ENCODE peak calls at places on chromosomes 13 and 19, in seven cellular contexts. One of them, this sample, is unnamed.

GRCh38 chr19:27672309-27673047 is 1540.5 kb downstream of the UQCRFS1 start:
- ATAC-seq in lower lobe of right lung: no peak
- ATAC-seq in activated naive CD8-positive, alpha-beta T cell treated with anti-CD3 and anti-CD28 coated beads, Interleukin-2, amount 50 U/mL, for 24 hours: no peak
- ATAC-seq in activated CD8-positive, alpha-beta T cell treated with anti-CD3 and anti-CD28 coated beads, Interleukin-2, amount 10 ng/mL, durations not matched to agents 7 days and 5 days: no peak
- ATAC-seq in activated B cell treated with CpG ODN at 0.5 μM for 24 hours: no peak
- ATAC-seq in activated T-cell treated with anti-CD3 and anti-CD28 coated beads, Interleukin-2, amount 50 U/mL, for 72 hours: no peak
- ATAC-seq in esophagus mucosa: no peak
- ATAC-seq in this sample: no peak

GRCh38 chr13:30133976-30134375 is 173.4 kb downstream of the KATNAL1 start:
- ATAC-seq in activated T-cell treated with anti-CD3 and anti-CD28 coated beads, Interleukin-2, amount 50 U/mL, for 72 hours: no peak
- ATAC-seq in lower lobe of right lung: no peak
- ATAC-seq in activated CD8-positive, alpha-beta T cell treated with anti-CD3 and anti-CD28 coated beads, Interleukin-2, amount 10 ng/mL, durations not matched to agents 7 days and 5 days: no peak
- ATAC-seq in activated B cell treated with CpG ODN at 0.5 μM for 24 hours: no peak
- ATAC-seq in activated naive CD8-positive, alpha-beta T cell treated with anti-CD3 and anti-CD28 coated beads, Interleukin-2, amount 50 U/mL, for 24 hours: no peak
- ATAC-seq in esophagus mucosa: no peak
- ATAC-seq in this sample: no peak

GRCh38 chr13:98511435-98511834 is 65.5 kb downstream of the STK24 start:
- ATAC-seq in activated CD8-positive, alpha-beta T cell treated with anti-CD3 and anti-CD28 coated beads, Interleukin-2, amount 10 ng/mL, durations not matched to agents 7 days and 5 days: no peak
- ATAC-seq in activated T-cell treated with anti-CD3 and anti-CD28 coated beads, Interleukin-2, amount 50 U/mL, for 72 hours: no peak
- ATAC-seq in activated B cell treated with CpG ODN at 0.5 μM for 24 hours: peak; percentile 28
- ATAC-seq in lower lobe of right lung: no peak
- ATAC-seq in activated naive CD8-positive, alpha-beta T cell treated with anti-CD3 and anti-CD28 coated beads, Interleukin-2, amount 50 U/mL, for 24 hours: no peak
- ATAC-seq in esophagus mucosa: peak; percentile 27
- ATAC-seq in this sample: no peak

GRCh38 chr13:19071161-19071936 is 110.3 kb downstream of the TUBA3C start:
- ATAC-seq in activated CD8-positive, alpha-beta T cell treated with anti-CD3 and anti-CD28 coated beads, Interleukin-2, amount 10 ng/mL, durations not matched to agents 7 days and 5 days: no peak
- ATAC-seq in activated naive CD8-positive, alpha-beta T cell treated with anti-CD3 and anti-CD28 coated beads, Interleukin-2, amount 50 U/mL, for 24 hours: no peak
- ATAC-seq in lower lobe of right lung: peak; percentile 12
- ATAC-seq in activated T-cell treated with anti-CD3 and anti-CD28 coated beads, Interleukin-2, amount 50 U/mL, for 72 hours: no peak
- ATAC-seq in activated B cell treated with CpG ODN at 0.5 μM for 24 hours: no peak
- ATAC-seq in esophagus mucosa: no peak
- ATAC-seq in this sample: no peak

GRCh38 chr19:7441468-7442146 is 47.2 kb downstream of the PEX11G start:
- ATAC-seq in esophagus mucosa: no peak
- ATAC-seq in activated B cell treated with CpG ODN at 0.5 μM for 24 hours: no peak
- ATAC-seq in activated naive CD8-positive, alpha-beta T cell treated with anti-CD3 and anti-CD28 coated beads, Interleukin-2, amount 50 U/mL, for 24 hours: no peak
- ATAC-seq in lower lobe of right lung: no peak
- ATAC-seq in activated T-cell treated with anti-CD3 and anti-CD28 coated beads, Interleukin-2, amount 50 U/mL, for 72 hours: no peak
- ATAC-seq in activated CD8-positive, alpha-beta T cell treated with anti-CD3 and anti-CD28 coated beads, Interleukin-2, amount 10 ng/mL, durations not matched to agents 7 days and 5 days: no peak
- ATAC-seq in this sample: no peak

GRCh38 chr19:50500753-50501151 is 10.2 kb downstream of the JOSD2 start:
- ATAC-seq in activated B cell treated with CpG ODN at 0.5 μM for 24 hours: no peak
- ATAC-seq in activated naive CD8-positive, alpha-beta T cell treated with anti-CD3 and anti-CD28 coated beads, Interleukin-2, amount 50 U/mL, for 24 hours: no peak
- ATAC-seq in activated CD8-positive, alpha-beta T cell treated with anti-CD3 and anti-CD28 coated beads, Interleukin-2, amount 10 ng/mL, durations not matched to agents 7 days and 5 days: peak; percentile 15
- ATAC-seq in activated T-cell treated with anti-CD3 and anti-CD28 coated beads, Interleukin-2, amount 50 U/mL, for 72 hours: no peak
- ATAC-seq in esophagus mucosa: no peak
- ATAC-seq in lower lobe of right lung: peak; percentile 59
- ATAC-seq in this sample: no peak

GRCh38 chr19:24060687-24061356 is 26.2 kb upstream of the ZNF254 start:
- ATAC-seq in activated CD8-positive, alpha-beta T cell treated with anti-CD3 and anti-CD28 coated beads, Interleukin-2, amount 10 ng/mL, durations not matched to agents 7 days and 5 days: no peak
- ATAC-seq in activated T-cell treated with anti-CD3 and anti-CD28 coated beads, Interleukin-2, amount 50 U/mL, for 72 hours: peak; percentile 57
- ATAC-seq in activated B cell treated with CpG ODN at 0.5 μM for 24 hours: no peak
- ATAC-seq in lower lobe of right lung: no peak
- ATAC-seq in activated naive CD8-positive, alpha-beta T cell treated with anti-CD3 and anti-CD28 coated beads, Interleukin-2, amount 50 U/mL, for 24 hours: peak; percentile 68
- ATAC-seq in esophagus mucosa: peak; percentile 46
- ATAC-seq in this sample: peak; percentile 57

GRCh38 chr13:44971656-44972595 is 17.3 kb downstream of the NUFIP1 start:
- ATAC-seq in activated T-cell treated with anti-CD3 and anti-CD28 coated beads, Interleukin-2, amount 50 U/mL, for 72 hours: no peak
- ATAC-seq in activated naive CD8-positive, alpha-beta T cell treated with anti-CD3 and anti-CD28 coated beads, Interleukin-2, amount 50 U/mL, for 24 hours: no peak
- ATAC-seq in lower lobe of right lung: no peak
- ATAC-seq in activated B cell treated with CpG ODN at 0.5 μM for 24 hours: no peak
- ATAC-seq in esophagus mucosa: no peak
- ATAC-seq in activated CD8-positive, alpha-beta T cell treated with anti-CD3 and anti-CD28 coated beads, Interleukin-2, amount 10 ng/mL, durations not matched to agents 7 days and 5 days: no peak
- ATAC-seq in this sample: no peak

GRCh38 chr13:81888855-81889254 is 1547.9 kb upstream of the SPRY2 start:
- ATAC-seq in lower lobe of right lung: peak; percentile 15
- ATAC-seq in activated naive CD8-positive, alpha-beta T cell treated with anti-CD3 and anti-CD28 coated beads, Interleukin-2, amount 50 U/mL, for 24 hours: no peak
- ATAC-seq in activated B cell treated with CpG ODN at 0.5 μM for 24 hours: no peak
- ATAC-seq in activated T-cell treated with anti-CD3 and anti-CD28 coated beads, Interleukin-2, amount 50 U/mL, for 72 hours: no peak
- ATAC-seq in esophagus mucosa: no peak
- ATAC-seq in activated CD8-positive, alpha-beta T cell treated with anti-CD3 and anti-CD28 coated beads, Interleukin-2, amount 10 ng/mL, durations not matched to agents 7 days and 5 days: no peak
- ATAC-seq in this sample: no peak

GRCh38 chr19:51688665-51689571 is 4.2 kb upstream of the SPACA6 start:
- ATAC-seq in activated T-cell treated with anti-CD3 and anti-CD28 coated beads, Interleukin-2, amount 50 U/mL, for 72 hours: peak; percentile 31
- ATAC-seq in esophagus mucosa: peak; percentile 82
- ATAC-seq in activated B cell treated with CpG ODN at 0.5 μM for 24 hours: no peak
- ATAC-seq in activated CD8-positive, alpha-beta T cell treated with anti-CD3 and anti-CD28 coated beads, Interleukin-2, amount 10 ng/mL, durations not matched to agents 7 days and 5 days: peak; percentile 17
- ATAC-seq in lower lobe of right lung: peak; percentile 94
- ATAC-seq in activated naive CD8-positive, alpha-beta T cell treated with anti-CD3 and anti-CD28 coated beads, Interleukin-2, amount 50 U/mL, for 24 hours: no peak
- ATAC-seq in this sample: peak; percentile 95

GRCh38 chr13:85575110-85575509 is 224.1 kb downstream of the SLITRK6 start:
- ATAC-seq in esophagus mucosa: no peak
- ATAC-seq in activated T-cell treated with anti-CD3 and anti-CD28 coated beads, Interleukin-2, amount 50 U/mL, for 72 hours: no peak
- ATAC-seq in lower lobe of right lung: no peak
- ATAC-seq in activated naive CD8-positive, alpha-beta T cell treated with anti-CD3 and anti-CD28 coated beads, Interleukin-2, amount 50 U/mL, for 24 hours: no peak
- ATAC-seq in activated B cell treated with CpG ODN at 0.5 μM for 24 hours: no peak
- ATAC-seq in activated CD8-positive, alpha-beta T cell treated with anti-CD3 and anti-CD28 coated beads, Interleukin-2, amount 10 ng/mL, durations not matched to agents 7 days and 5 days: no peak
- ATAC-seq in this sample: no peak

GRCh38 chr13:40047322-40047771 is 391.9 kb downstream of the COG6 start:
- ATAC-seq in lower lobe of right lung: no peak
- ATAC-seq in activated CD8-positive, alpha-beta T cell treated with anti-CD3 and anti-CD28 coated beads, Interleukin-2, amount 10 ng/mL, durations not matched to agents 7 days and 5 days: no peak
- ATAC-seq in activated T-cell treated with anti-CD3 and anti-CD28 coated beads, Interleukin-2, amount 50 U/mL, for 72 hours: no peak
- ATAC-seq in activated naive CD8-positive, alpha-beta T cell treated with anti-CD3 and anti-CD28 coated beads, Interleukin-2, amount 50 U/mL, for 24 hours: no peak
- ATAC-seq in esophagus mucosa: no peak
- ATAC-seq in activated B cell treated with CpG ODN at 0.5 μM for 24 hours: no peak
- ATAC-seq in this sample: no peak

GRCh38 chr13:54433511-54434206 is 1405.0 kb downstream of the OLFM4 start:
- ATAC-seq in activated B cell treated with CpG ODN at 0.5 μM for 24 hours: no peak
- ATAC-seq in activated T-cell treated with anti-CD3 and anti-CD28 coated beads, Interleukin-2, amount 50 U/mL, for 72 hours: no peak
- ATAC-seq in esophagus mucosa: no peak
- ATAC-seq in activated CD8-positive, alpha-beta T cell treated with anti-CD3 and anti-CD28 coated beads, Interleukin-2, amount 10 ng/mL, durations not matched to agents 7 days and 5 days: no peak
- ATAC-seq in lower lobe of right lung: no peak
- ATAC-seq in activated naive CD8-positive, alpha-beta T cell treated with anti-CD3 and anti-CD28 coated beads, Interleukin-2, amount 50 U/mL, for 24 hours: no peak
- ATAC-seq in this sample: no peak

GRCh38 chr13:26663801-26664200 is 96.8 kb downstream of the GPR12 start:
- ATAC-seq in esophagus mucosa: peak; percentile 38
- ATAC-seq in activated CD8-positive, alpha-beta T cell treated with anti-CD3 and anti-CD28 coated beads, Interleukin-2, amount 10 ng/mL, durations not matched to agents 7 days and 5 days: no peak
- ATAC-seq in activated B cell treated with CpG ODN at 0.5 μM for 24 hours: no peak
- ATAC-seq in lower lobe of right lung: no peak
- ATAC-seq in activated T-cell treated with anti-CD3 and anti-CD28 coated beads, Interleukin-2, amount 50 U/mL, for 72 hours: no peak
- ATAC-seq in activated naive CD8-positive, alpha-beta T cell treated with anti-CD3 and anti-CD28 coated beads, Interleukin-2, amount 50 U/mL, for 24 hours: no peak
- ATAC-seq in this sample: no peak

GRCh38 chr19:8536282-8536681 is 22.3 kb upstream of the ZNF414 start:
- ATAC-seq in activated CD8-positive, alpha-beta T cell treated with anti-CD3 and anti-CD28 coated beads, Interleukin-2, amount 10 ng/mL, durations not matched to agents 7 days and 5 days: no peak
- ATAC-seq in activated naive CD8-positive, alpha-beta T cell treated with anti-CD3 and anti-CD28 coated beads, Interleukin-2, amount 50 U/mL, for 24 hours: no peak
- ATAC-seq in activated B cell treated with CpG ODN at 0.5 μM for 24 hours: no peak
- ATAC-seq in lower lobe of right lung: no peak
- ATAC-seq in esophagus mucosa: no peak
- ATAC-seq in activated T-cell treated with anti-CD3 and anti-CD28 coated beads, Interleukin-2, amount 50 U/mL, for 72 hours: no peak
- ATAC-seq in this sample: no peak

GRCh38 chr13:47457631-47458030 is 543.4 kb downstream of the SUCLA2 start:
- ATAC-seq in esophagus mucosa: peak; percentile 45
- ATAC-seq in activated naive CD8-positive, alpha-beta T cell treated with anti-CD3 and anti-CD28 coated beads, Interleukin-2, amount 50 U/mL, for 24 hours: no peak
- ATAC-seq in activated B cell treated with CpG ODN at 0.5 μM for 24 hours: no peak
- ATAC-seq in activated CD8-positive, alpha-beta T cell treated with anti-CD3 and anti-CD28 coated beads, Interleukin-2, amount 10 ng/mL, durations not matched to agents 7 days and 5 days: no peak
- ATAC-seq in lower lobe of right lung: no peak
- ATAC-seq in activated T-cell treated with anti-CD3 and anti-CD28 coated beads, Interleukin-2, amount 50 U/mL, for 72 hours: no peak
- ATAC-seq in this sample: no peak

GRCh38 chr19:49573009-49573408 is 7.3 kb downstream of the NOSIP start:
- ATAC-seq in esophagus mucosa: peak; percentile 16
- ATAC-seq in activated CD8-positive, alpha-beta T cell treated with anti-CD3 and anti-CD28 coated beads, Interleukin-2, amount 10 ng/mL, durations not matched to agents 7 days and 5 days: no peak
- ATAC-seq in activated naive CD8-positive, alpha-beta T cell treated with anti-CD3 and anti-CD28 coated beads, Interleukin-2, amount 50 U/mL, for 24 hours: no peak
- ATAC-seq in activated T-cell treated with anti-CD3 and anti-CD28 coated beads, Interleukin-2, amount 50 U/mL, for 72 hours: no peak
- ATAC-seq in lower lobe of right lung: no peak
- ATAC-seq in activated B cell treated with CpG ODN at 0.5 μM for 24 hours: no peak
- ATAC-seq in this sample: no peak

GRCh38 chr19:23527797-23528196 is 132.5 kb upstream of the ZNF91 start:
- ATAC-seq in activated CD8-positive, alpha-beta T cell treated with anti-CD3 and anti-CD28 coated beads, Interleukin-2, amount 10 ng/mL, durations not matched to agents 7 days and 5 days: no peak
- ATAC-seq in esophagus mucosa: no peak
- ATAC-seq in activated naive CD8-positive, alpha-beta T cell treated with anti-CD3 and anti-CD28 coated beads, Interleukin-2, amount 50 U/mL, for 24 hours: peak; percentile 46
- ATAC-seq in activated B cell treated with CpG ODN at 0.5 μM for 24 hours: no peak
- ATAC-seq in activated T-cell treated with anti-CD3 and anti-CD28 coated beads, Interleukin-2, amount 50 U/mL, for 72 hours: peak; percentile 89
- ATAC-seq in lower lobe of right lung: no peak
- ATAC-seq in this sample: no peak

GRCh38 chr19:3098515-3099346 is 4.6 kb downstream of the GNA11 start:
- ATAC-seq in activated naive CD8-positive, alpha-beta T cell treated with anti-CD3 and anti-CD28 coated beads, Interleukin-2, amount 50 U/mL, for 24 hours: no peak
- ATAC-seq in esophagus mucosa: peak; percentile 10
- ATAC-seq in lower lobe of right lung: peak; percentile 32
- ATAC-seq in activated CD8-positive, alpha-beta T cell treated with anti-CD3 and anti-CD28 coated beads, Interleukin-2, amount 10 ng/mL, durations not matched to agents 7 days and 5 days: peak; percentile 47
- ATAC-seq in activated B cell treated with CpG ODN at 0.5 μM for 24 hours: peak; percentile 11
- ATAC-seq in activated T-cell treated with anti-CD3 and anti-CD28 coated beads, Interleukin-2, amount 50 U/mL, for 72 hours: no peak
- ATAC-seq in this sample: peak; percentile 32

GRCh38 chr13:22076658-22077057 is 405.8 kb downstream of the FGF9 start:
- ATAC-seq in esophagus mucosa: no peak
- ATAC-seq in activated CD8-positive, alpha-beta T cell treated with anti-CD3 and anti-CD28 coated beads, Interleukin-2, amount 10 ng/mL, durations not matched to agents 7 days and 5 days: no peak
- ATAC-seq in activated naive CD8-positive, alpha-beta T cell treated with anti-CD3 and anti-CD28 coated beads, Interleukin-2, amount 50 U/mL, for 24 hours: peak; percentile 30
- ATAC-seq in lower lobe of right lung: no peak
- ATAC-seq in activated T-cell treated with anti-CD3 and anti-CD28 coated beads, Interleukin-2, amount 50 U/mL, for 72 hours: peak; percentile 47
- ATAC-seq in activated B cell treated with CpG ODN at 0.5 μM for 24 hours: peak; percentile 31
- ATAC-seq in this sample: no peak

GRCh38 chr13:39777527-39778061 is 122.1 kb downstream of the COG6 start:
- ATAC-seq in activated T-cell treated with anti-CD3 and anti-CD28 coated beads, Interleukin-2, amount 50 U/mL, for 72 hours: peak; percentile 83
- ATAC-seq in activated B cell treated with CpG ODN at 0.5 μM for 24 hours: peak; percentile 47
- ATAC-seq in activated CD8-positive, alpha-beta T cell treated with anti-CD3 and anti-CD28 coated beads, Interleukin-2, amount 10 ng/mL, durations not matched to agents 7 days and 5 days: peak; percentile 39
- ATAC-seq in esophagus mucosa: peak; percentile 96
- ATAC-seq in activated naive CD8-positive, alpha-beta T cell treated with anti-CD3 and anti-CD28 coated beads, Interleukin-2, amount 50 U/mL, for 24 hours: peak; percentile 82
- ATAC-seq in lower lobe of right lung: no peak
- ATAC-seq in this sample: no peak

GRCh38 chr13:80341771-80342271 is 895 bp upstream of the SPRY2 start:
- ATAC-seq in lower lobe of right lung: peak; percentile 14
- ATAC-seq in activated B cell treated with CpG ODN at 0.5 μM for 24 hours: no peak
- ATAC-seq in esophagus mucosa: no peak
- ATAC-seq in activated naive CD8-positive, alpha-beta T cell treated with anti-CD3 and anti-CD28 coated beads, Interleukin-2, amount 50 U/mL, for 24 hours: no peak
- ATAC-seq in activated CD8-positive, alpha-beta T cell treated with anti-CD3 and anti-CD28 coated beads, Interleukin-2, amount 10 ng/mL, durations not matched to agents 7 days and 5 days: no peak
- ATAC-seq in activated T-cell treated with anti-CD3 and anti-CD28 coated beads, Interleukin-2, amount 50 U/mL, for 72 hours: no peak
- ATAC-seq in this sample: no peak

GRCh38 chr19:1384085-1384462 is 367 bp downstream of the NDUFS7 start:
- ATAC-seq in lower lobe of right lung: peak; percentile 3
- ATAC-seq in activated B cell treated with CpG ODN at 0.5 μM for 24 hours: peak; percentile 1
- ATAC-seq in activated T-cell treated with anti-CD3 and anti-CD28 coated beads, Interleukin-2, amount 50 U/mL, for 72 hours: no peak
- ATAC-seq in esophagus mucosa: peak; percentile 14
- ATAC-seq in activated CD8-positive, alpha-beta T cell treated with anti-CD3 and anti-CD28 coated beads, Interleukin-2, amount 10 ng/mL, durations not matched to agents 7 days and 5 days: peak; percentile 3
- ATAC-seq in activated naive CD8-positive, alpha-beta T cell treated with anti-CD3 and anti-CD28 coated beads, Interleukin-2, amount 50 U/mL, for 24 hours: peak; percentile 0
- ATAC-seq in this sample: no peak

GRCh38 chr19:8095354-8095886 is 42.9 kb downstream of the CCL25 start:
- ATAC-seq in activated T-cell treated with anti-CD3 and anti-CD28 coated beads, Interleukin-2, amount 50 U/mL, for 72 hours: no peak
- ATAC-seq in esophagus mucosa: no peak
- ATAC-seq in activated naive CD8-positive, alpha-beta T cell treated with anti-CD3 and anti-CD28 coated beads, Interleukin-2, amount 50 U/mL, for 24 hours: no peak
- ATAC-seq in lower lobe of right lung: no peak
- ATAC-seq in activated B cell treated with CpG ODN at 0.5 μM for 24 hours: no peak
- ATAC-seq in activated CD8-positive, alpha-beta T cell treated with anti-CD3 and anti-CD28 coated beads, Interleukin-2, amount 10 ng/mL, durations not matched to agents 7 days and 5 days: no peak
- ATAC-seq in this sample: no peak

GRCh38 chr13:105353654-105354053 is 1181.8 kb downstream of the EFNB2 start:
- ATAC-seq in esophagus mucosa: no peak
- ATAC-seq in activated naive CD8-positive, alpha-beta T cell treated with anti-CD3 and anti-CD28 coated beads, Interleukin-2, amount 50 U/mL, for 24 hours: no peak
- ATAC-seq in activated CD8-positive, alpha-beta T cell treated with anti-CD3 and anti-CD28 coated beads, Interleukin-2, amount 10 ng/mL, durations not matched to agents 7 days and 5 days: no peak
- ATAC-seq in activated T-cell treated with anti-CD3 and anti-CD28 coated beads, Interleukin-2, amount 50 U/mL, for 72 hours: no peak
- ATAC-seq in lower lobe of right lung: no peak
- ATAC-seq in activated B cell treated with CpG ODN at 0.5 μM for 24 hours: no peak
- ATAC-seq in this sample: no peak

GRCh38 chr13:37617162-37617561 is 18.6 kb upstream of the POSTN start:
- ATAC-seq in activated CD8-positive, alpha-beta T cell treated with anti-CD3 and anti-CD28 coated beads, Interleukin-2, amount 10 ng/mL, durations not matched to agents 7 days and 5 days: no peak
- ATAC-seq in activated naive CD8-positive, alpha-beta T cell treated with anti-CD3 and anti-CD28 coated beads, Interleukin-2, amount 50 U/mL, for 24 hours: no peak
- ATAC-seq in lower lobe of right lung: no peak
- ATAC-seq in activated T-cell treated with anti-CD3 and anti-CD28 coated beads, Interleukin-2, amount 50 U/mL, for 72 hours: no peak
- ATAC-seq in activated B cell treated with CpG ODN at 0.5 μM for 24 hours: no peak
- ATAC-seq in esophagus mucosa: no peak
- ATAC-seq in this sample: no peak

GRCh38 chr19:3420244-3420755 is 53.9 kb downstream of the NFIC start:
- ATAC-seq in lower lobe of right lung: no peak
- ATAC-seq in activated naive CD8-positive, alpha-beta T cell treated with anti-CD3 and anti-CD28 coated beads, Interleukin-2, amount 50 U/mL, for 24 hours: no peak
- ATAC-seq in activated CD8-positive, alpha-beta T cell treated with anti-CD3 and anti-CD28 coated beads, Interleukin-2, amount 10 ng/mL, durations not matched to agents 7 days and 5 days: no peak
- ATAC-seq in esophagus mucosa: no peak
- ATAC-seq in activated B cell treated with CpG ODN at 0.5 μM for 24 hours: no peak
- ATAC-seq in activated T-cell treated with anti-CD3 and anti-CD28 coated beads, Interleukin-2, amount 50 U/mL, for 72 hours: no peak
- ATAC-seq in this sample: no peak

GRCh38 chr19:18980432-18981020 is 39.5 kb upstream of the HOMER3 start:
- ATAC-seq in esophagus mucosa: no peak
- ATAC-seq in lower lobe of right lung: no peak
- ATAC-seq in activated CD8-positive, alpha-beta T cell treated with anti-CD3 and anti-CD28 coated beads, Interleukin-2, amount 10 ng/mL, durations not matched to agents 7 days and 5 days: no peak
- ATAC-seq in activated B cell treated with CpG ODN at 0.5 μM for 24 hours: no peak
- ATAC-seq in activated naive CD8-positive, alpha-beta T cell treated with anti-CD3 and anti-CD28 coated beads, Interleukin-2, amount 50 U/mL, for 24 hours: no peak
- ATAC-seq in activated T-cell treated with anti-CD3 and anti-CD28 coated beads, Interleukin-2, amount 50 U/mL, for 72 hours: no peak
- ATAC-seq in this sample: no peak

GRCh38 chr19:295687-296370 is 4.6 kb upstream of the PLPP2 start:
- ATAC-seq in lower lobe of right lung: no peak
- ATAC-seq in esophagus mucosa: no peak
- ATAC-seq in activated CD8-positive, alpha-beta T cell treated with anti-CD3 and anti-CD28 coated beads, Interleukin-2, amount 10 ng/mL, durations not matched to agents 7 days and 5 days: no peak
- ATAC-seq in activated naive CD8-positive, alpha-beta T cell treated with anti-CD3 and anti-CD28 coated beads, Interleukin-2, amount 50 U/mL, for 24 hours: no peak
- ATAC-seq in activated B cell treated with CpG ODN at 0.5 μM for 24 hours: no peak
- ATAC-seq in activated T-cell treated with anti-CD3 and anti-CD28 coated beads, Interleukin-2, amount 50 U/mL, for 72 hours: no peak
- ATAC-seq in this sample: peak; percentile 35

GRCh38 chr13:34349091-34349722 is 531.3 kb downstream of the RFC3 start:
- ATAC-seq in activated T-cell treated with anti-CD3 and anti-CD28 coated beads, Interleukin-2, amount 50 U/mL, for 72 hours: no peak
- ATAC-seq in lower lobe of right lung: no peak
- ATAC-seq in esophagus mucosa: no peak
- ATAC-seq in activated naive CD8-positive, alpha-beta T cell treated with anti-CD3 and anti-CD28 coated beads, Interleukin-2, amount 50 U/mL, for 24 hours: no peak
- ATAC-seq in activated B cell treated with CpG ODN at 0.5 μM for 24 hours: no peak
- ATAC-seq in activated CD8-positive, alpha-beta T cell treated with anti-CD3 and anti-CD28 coated beads, Interleukin-2, amount 10 ng/mL, durations not matched to agents 7 days and 5 days: no peak
- ATAC-seq in this sample: no peak

GRCh38 chr13:50386527-50387123 is 371.4 kb downstream of the KCNRG start:
- ATAC-seq in activated B cell treated with CpG ODN at 0.5 μM for 24 hours: no peak
- ATAC-seq in activated T-cell treated with anti-CD3 and anti-CD28 coated beads, Interleukin-2, amount 50 U/mL, for 72 hours: no peak
- ATAC-seq in esophagus mucosa: no peak
- ATAC-seq in activated CD8-positive, alpha-beta T cell treated with anti-CD3 and anti-CD28 coated beads, Interleukin-2, amount 10 ng/mL, durations not matched to agents 7 days and 5 days: no peak
- ATAC-seq in lower lobe of right lung: peak; percentile 50
- ATAC-seq in activated naive CD8-positive, alpha-beta T cell treated with anti-CD3 and anti-CD28 coated beads, Interleukin-2, amount 50 U/mL, for 24 hours: no peak
- ATAC-seq in this sample: no peak

This sample was measured in gastroesophageal sphincter.